ENCODE peak calls at places on chromosomes 4 and X, in four cellular contexts. Y is AG04449, N is nephron progenitor cell, H is AG04450. P is an unnamed sample.

GRCh38 chrX:70592091-70592490 is 147.5 kb downstream of the DLG3 start:
- DNase-seq in Y (peak; percentile 4), N (no peak), H (peak; percentile 4), P (no peak)

GRCh38 chr4:118680808-118681207 is 4.4 kb upstream of the METTL14 start:
- DNase-seq in Y (no peak), N (no peak), H (no peak), P (no peak)

GRCh38 chrX:102604327-102604726 is 5.0 kb downstream of the ARMCX5 start:
- DNase-seq in Y (no peak), N (no peak), H (no peak), P (no peak)

GRCh38 chrX:72568406-72569092 is 4.1 kb downstream of the HDAC8 start:
- DNase-seq in Y (no peak), N (no peak), H (no peak), P (no peak)

GRCh38 chr4:96713271-96713670 is 873.4 kb downstream of the PDHA2 start:
- DNase-seq in Y (no peak), N (no peak), H (no peak), P (no peak)

GRCh38 chr4:10715696-10716095 is 31.1 kb upstream of the CLNK start:
- DNase-seq in Y (no peak), N (no peak), H (no peak), P (no peak)

GRCh38 chr4:48653217-48654014 is 126.7 kb downstream of the FRYL start:
- DNase-seq in Y (no peak), N (peak; percentile 10), H (peak; percentile 32), P (no peak)

GRCh38 chr4:140309124-140309870 is 64.1 kb upstream of the SCOC start:
- DNase-seq in Y (peak; percentile 41), N (no peak), H (no peak), P (no peak)

GRCh38 chr4:22091351-22091731 is 142.8 kb upstream of the KCNIP4 start:
- DNase-seq in Y (no peak), N (no peak), H (no peak), P (no peak)

GRCh38 chrX:102345916-102346315 is 93.9 kb downstream of the NXF2B start:
- DNase-seq in Y (no peak), N (peak; percentile 78), H (no peak), P (peak; percentile 69)

GRCh38 chrX:139844163-139844562 is 88.7 kb downstream of the ATP11C start:
- DNase-seq in Y (no peak), N (no peak), H (no peak), P (no peak)

GRCh38 chr4:88780389-88780788 is 82.8 kb upstream of the NAP1L5 start:
- DNase-seq in Y (no peak), N (no peak), H (no peak), P (no peak)

GRCh38 chr4:40354158-40354557 is 19.0 kb downstream of the CHRNA9 start:
- DNase-seq in Y (no peak), N (no peak), H (no peak), P (no peak)

GRCh38 chrX:15952212-15952611 is 97.6 kb upstream of the AP1S2 start:
- DNase-seq in Y (no peak), N (no peak), H (no peak), P (no peak)

GRCh38 chr4:24889991-24890390 is 22.9 kb downstream of the CCDC149 start:
- DNase-seq in Y (no peak), N (no peak), H (no peak), P (no peak)

GRCh38 chrX:68672581-68673318 is 25.3 kb downstream of the STARD8 start:
- DNase-seq in Y (no peak), N (no peak), H (no peak), P (no peak)

GRCh38 chr4:17647927-17648326 is 33.5 kb downstream of the MED28 start:
- DNase-seq in Y (no peak), N (no peak), H (no peak), P (no peak)

GRCh38 chrX:136754641-136755040 is 26.1 kb downstream of the ARHGEF6 start:
- DNase-seq in Y (no peak), N (no peak), H (no peak), P (no peak)

GRCh38 chrX:18997916-18998315 is 14.0 kb upstream of the PHKA2 start:
- DNase-seq in Y (no peak), N (no peak), H (no peak), P (no peak)

GRCh38 chrX:39497717-39498265 is 600.0 kb downstream of the BCOR start:
- DNase-seq in Y (no peak), N (no peak), H (no peak), P (no peak)

GRCh38 chr4:158622251-158622650 is 49.4 kb downstream of the C4orf46 start:
- DNase-seq in Y (no peak), N (no peak), H (no peak), P (no peak)

GRCh38 chrX:151085207-151085606 is 91.2 kb upstream of the GPR50 start:
- DNase-seq in Y (no peak), N (no peak), H (no peak), P (no peak)

GRCh38 chr4:15794905-15795304 is 16.8 kb downstream of the CD38 start:
- DNase-seq in Y (no peak), N (no peak), H (no peak), P (no peak)

GRCh38 chr4:136803430-136803829 is 728.9 kb downstream of the PCDH18 start:
- DNase-seq in Y (no peak), N (no peak), H (no peak), P (no peak)

GRCh38 chrX:151875270-151876026 is 37.2 kb upstream of the MAGEA4 start:
- DNase-seq in Y (no peak), N (no peak), H (no peak), P (no peak)

GRCh38 chrX:56728752-56729151 is 291 bp upstream of the NBDY start:
- DNase-seq in Y (no peak), N (peak; percentile 13), H (no peak), P (no peak)

GRCh38 chrX:101359966-101360365 is 11.4 kb upstream of the TIMM8A start:
- DNase-seq in Y (no peak), N (no peak), H (no peak), P (no peak)

GRCh38 chrX:31070057-31070468 is 1.8 kb downstream of the FTHL17 start:
- DNase-seq in Y (no peak), N (no peak), H (no peak), P (no peak)

GRCh38 chr4:19982556-19982955 is 269.1 kb upstream of the SLIT2 start:
- DNase-seq in Y (peak; percentile 28), N (no peak), H (no peak), P (no peak)

GRCh38 chr4:61540944-61541343 is 340.8 kb downstream of the ADGRL3 start:
- DNase-seq in Y (no peak), N (no peak), H (no peak), P (no peak)

GRCh38 chr4:38266616-38267015 is 306.4 kb downstream of the PTTG2 start:
- DNase-seq in Y (no peak), N (no peak), H (no peak), P (no peak)

GRCh38 chr4:14874990-14875389 is 127.3 kb upstream of the CPEB2 start:
- DNase-seq in Y (no peak), N (no peak), H (no peak), P (no peak)

GRCh38 chrX:129769467-129770154 is 10.1 kb upstream of the SASH3 start:
- DNase-seq in Y (no peak), N (no peak), H (no peak), P (no peak)

DNA sequence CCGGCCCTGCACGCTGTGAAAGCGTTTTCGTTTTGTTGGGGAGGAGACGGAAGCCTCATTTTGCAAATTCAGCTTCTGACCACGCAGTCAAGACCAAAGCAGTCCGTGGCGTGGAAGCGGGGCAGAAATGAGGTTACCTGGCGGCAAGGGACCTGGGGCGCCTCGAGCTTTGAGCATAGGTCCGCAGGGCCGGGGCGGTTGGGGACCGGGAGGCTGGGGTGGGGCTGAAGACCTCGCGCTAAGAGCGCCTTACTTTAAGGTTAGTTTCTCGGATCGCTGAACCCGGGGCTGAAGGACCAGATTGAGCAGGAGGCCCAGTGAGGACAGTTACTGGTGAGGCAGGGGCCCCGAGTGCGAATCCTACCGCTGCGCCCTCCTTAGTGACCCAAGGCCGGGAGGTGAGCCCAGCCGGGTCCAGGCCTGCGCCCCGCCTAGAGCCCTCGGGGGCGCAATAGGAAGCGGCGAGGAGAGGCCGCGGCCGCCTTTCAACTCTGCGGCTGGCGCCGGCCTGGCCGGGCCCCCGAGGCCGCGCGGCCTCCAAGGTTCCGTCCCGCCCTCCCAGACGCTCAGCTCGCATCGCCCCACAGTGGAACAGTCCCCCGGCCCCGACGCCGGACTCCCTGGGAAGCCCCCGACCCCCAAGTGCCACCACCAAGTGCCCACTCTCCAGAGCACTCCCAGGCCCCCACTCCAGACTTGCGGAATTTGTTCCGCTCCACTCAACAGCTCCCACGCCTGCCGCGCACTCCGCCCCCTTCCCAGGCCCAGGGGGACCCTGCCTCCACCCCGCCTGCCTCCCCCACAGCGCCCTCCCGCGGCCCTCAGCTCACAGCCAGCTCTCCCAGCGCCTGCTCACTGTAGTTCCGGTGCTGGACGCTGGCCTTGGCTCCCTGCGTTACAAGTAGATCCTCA is 7.6 kb downstream of the MSX1 start:
- DNase-seq in Y (no peak), N (peak; percentile 91), H (no peak), P (peak; percentile 77)
- TF ChIP-seq CTCF in Y (peak; percentile 20), N (peak; percentile 47), H (peak; percentile 16), P (peak; percentile 25)

DNA sequence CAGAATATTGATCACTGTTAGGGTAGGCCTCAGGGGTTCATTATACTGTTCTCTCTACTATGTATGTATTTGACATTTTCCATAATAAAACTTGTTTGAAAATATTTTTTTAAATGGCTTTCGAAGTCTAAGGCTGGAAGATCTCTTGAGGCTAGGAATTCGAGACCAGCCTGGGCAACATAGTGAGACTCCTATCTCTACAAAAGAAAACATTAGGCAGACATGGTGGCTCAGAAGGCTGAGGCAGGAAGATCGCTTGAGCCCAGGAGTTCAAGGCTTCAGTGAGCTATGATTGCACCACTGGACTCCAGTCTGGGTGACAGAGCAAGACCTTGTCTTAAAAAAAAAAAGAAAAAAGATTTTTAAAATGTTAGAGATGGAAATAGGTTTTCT is 15.5 kb upstream of the TBC1D14 start:
- DNase-seq in Y (no peak), N (no peak), H (no peak), P (no peak)
- TF ChIP-seq CTCF in Y (no peak), N (no peak), H (no peak), P (no peak)

DNA sequence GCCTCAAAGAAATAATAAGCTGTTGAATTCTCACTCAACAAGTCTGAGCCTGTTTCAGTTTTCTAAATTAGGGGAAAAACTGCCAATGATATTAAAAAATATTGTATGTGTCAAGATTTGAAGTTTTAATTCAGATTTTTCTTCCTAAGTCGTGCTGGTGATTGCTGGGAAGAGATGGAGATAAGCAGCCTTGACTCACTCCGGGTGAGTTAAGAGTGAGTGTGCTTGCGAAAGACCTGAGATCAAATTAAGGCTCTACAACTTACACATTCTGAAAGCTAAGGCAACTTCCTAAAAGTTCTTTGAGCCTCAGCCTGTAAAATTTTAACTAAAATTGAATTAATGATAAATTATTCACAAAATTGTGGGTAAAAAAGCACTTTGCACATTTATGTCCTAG is 1441.2 kb downstream of the PCDH7 start:
- DNase-seq in Y (no peak), N (no peak), H (no peak), P (no peak)
- TF ChIP-seq CTCF in Y (no peak), N (no peak), H (no peak), P (no peak)

GRCh38 chrX:7580127-7580526 is 262.8 kb upstream of the VCX start:
- DNase-seq in Y (no peak), N (no peak), H (no peak), P (no peak)

GRCh38 chrX:7582191-7582590 is 260.8 kb upstream of the VCX start:
- DNase-seq in Y (no peak), N (no peak), H (no peak), P (no peak)

GRCh38 chrX:7586126-7586525 is 256.8 kb upstream of the VCX start:
- DNase-seq in Y (peak; percentile 0), N (peak; percentile 11), H (no peak), P (peak; percentile 11)
- TF ChIP-seq CTCF in Y (peak; percentile 33), N (peak; percentile 56), H (peak; percentile 40), P (peak; percentile 33)

P was measured in endothelial cell.